ENCODE peak calls at places on chromosomes 5 and 9, in eight cellular contexts. T is GM12891, B is HepG2, S is HCT116, R is GM12892, Z is sigmoid colon, F is K562, L is SK-N-SH. P is an unnamed sample.

GRCh38 chr9:136122425-136123383 is 4.0 kb upstream of the TMEM250 start:
- DNase-seq in B (peak; percentile 32), S (no peak), T (peak; percentile 86), Z (peak; percentile 86), F (peak; percentile 83), L (peak; percentile 93), R (peak; percentile 85), P (peak; percentile 78)

GRCh38 chr5:138468966-138469539 is 3.8 kb downstream of the EGR1 start:
- DNase-seq in F (no peak), R (no peak), S (peak; percentile 78), Z (no peak), T (no peak), L (no peak), B (no peak), P (no peak)

GRCh38 chr9:81559741-81560140 is 129.6 kb downstream of the TLE1 start:
- DNase-seq in R (no peak), B (peak; percentile 63), F (no peak), L (no peak), S (peak; percentile 65), Z (no peak), T (no peak), P (no peak)

GRCh38 chr9:4857163-4857562 is 64.4 kb downstream of the RCL1 start:
- DNase-seq in Z (no peak), S (no peak), T (no peak), R (no peak), F (no peak), L (no peak), B (no peak), P (no peak)

GRCh38 chr9:126984969-126985368 is 70.4 kb downstream of the RALGPS1 start:
- DNase-seq in S (peak; percentile 26), L (no peak), Z (no peak), B (no peak), T (no peak), F (no peak), R (no peak), P (no peak)

GRCh38 chr5:101716941-101717340 is 579.1 kb downstream of the SLCO4C1 start:
- DNase-seq in L (peak; percentile 38), Z (no peak), B (no peak), T (no peak), F (no peak), S (no peak), R (no peak), P (no peak)

GRCh38 chr5:138639326-138639725 is 64.1 kb upstream of the HSPA9 start:
- DNase-seq in Z (no peak), S (no peak), L (no peak), T (no peak), F (no peak), B (no peak), R (no peak), P (no peak)

GRCh38 chr5:74866653-74867162 is 521 bp upstream of the FAM169A start:
- DNase-seq in F (no peak), Z (no peak), R (no peak), T (no peak), L (peak; percentile 72), B (peak; percentile 89), S (no peak), P (no peak)

GRCh38 chr9:130689937-130690700 is 3.5 kb upstream of the EXOSC2 start:
- DNase-seq in R (no peak), Z (peak; percentile 91), F (peak; percentile 84), B (peak; percentile 97), L (peak; percentile 72), S (peak; percentile 69), T (no peak), P (no peak)

GRCh38 chr9:32524558-32525461 is 1.2 kb downstream of the RIGI start:
- DNase-seq in R (no peak), Z (no peak), B (peak; percentile 18), L (no peak), T (no peak), S (no peak), F (no peak), P (peak; percentile 45)

GRCh38 chr5:175214152-175214551 is 229.8 kb downstream of the DRD1 start:
- DNase-seq in B (no peak), L (no peak), T (no peak), R (no peak), Z (no peak), F (no peak), S (peak; percentile 36), P (no peak)

GRCh38 chr9:131700076-131700475 is 39.8 kb downstream of the RAPGEF1 start:
- DNase-seq in T (no peak), L (no peak), R (no peak), Z (no peak), S (no peak), B (no peak), F (no peak), P (no peak)

GRCh38 chr5:151675225-151675955 is 11.3 kb downstream of the SPARC start:
- DNase-seq in R (no peak), Z (peak; percentile 41), B (no peak), L (no peak), S (no peak), F (no peak), T (no peak), P (no peak)

DNA sequence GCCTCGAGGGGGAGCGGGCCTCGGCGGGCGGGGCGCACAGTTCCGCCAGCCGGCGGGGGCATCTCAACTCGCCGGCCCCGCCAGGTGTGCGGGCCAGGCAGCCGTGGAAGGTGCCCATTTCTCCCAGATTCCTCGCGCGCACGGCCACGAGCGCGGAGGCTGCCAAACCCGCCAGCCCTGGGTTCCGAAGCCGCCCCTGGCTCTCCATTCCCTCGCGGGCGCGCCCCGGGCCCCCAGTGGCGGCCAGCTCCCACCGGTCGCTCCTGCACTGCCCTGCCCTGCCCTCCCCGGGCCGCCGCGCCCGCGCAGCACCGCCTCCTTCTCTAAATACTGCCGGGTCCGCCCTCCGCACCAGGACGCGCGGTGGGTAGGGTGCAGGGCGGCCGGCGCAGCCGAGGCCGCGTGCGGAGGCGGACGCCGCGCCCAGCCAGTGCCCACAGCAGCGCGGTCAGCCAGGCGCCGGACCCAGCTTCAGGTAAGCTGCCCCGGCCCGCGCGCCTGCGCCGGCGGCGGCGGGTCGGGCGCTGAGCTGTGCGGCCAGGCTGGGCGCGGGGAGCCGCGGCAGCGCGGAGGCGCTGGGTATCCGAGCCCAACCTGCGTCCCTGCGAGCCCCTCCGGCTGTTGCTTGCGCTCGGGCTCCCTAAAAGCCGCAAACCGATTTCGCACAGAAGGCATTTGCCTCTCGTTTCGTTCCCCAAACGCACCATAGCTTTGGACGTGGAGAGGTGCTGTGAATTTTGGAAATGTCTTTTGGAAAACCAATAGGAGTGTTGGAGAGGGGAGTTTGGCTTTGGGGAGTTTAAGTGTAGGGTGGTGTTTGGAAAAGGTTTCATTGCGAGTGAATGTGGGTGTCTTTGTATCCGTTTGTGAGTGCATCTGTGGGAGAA is at the start of gene TMEM171:
- DNase-seq in R (no peak), Z (no peak), B (no peak), S (peak; percentile 16), T (no peak), F (no peak), L (peak; percentile 81), P (peak; percentile 91)
- TF ChIP-seq POLR2AphosphoS5 in R (no peak), Z (no peak), B (no peak), S (peak; percentile 75), T (no peak), F (no peak), L (no peak), P (no peak)

GRCh38 chr5:172293054-172293744 is 9.6 kb upstream of the UBTD2 start:
- DNase-seq in T (peak; percentile 48), R (no peak), S (peak; percentile 63), L (peak; percentile 76), B (peak; percentile 80), F (peak; percentile 31), Z (peak; percentile 88), P (no peak)
- TF ChIP-seq POLR2AphosphoS5 in T (no peak), R (no peak), S (peak; percentile 13), L (no peak), B (no peak), F (no peak), Z (peak; percentile 25), P (no peak)

GRCh38 chr5:59757442-59757841 is 136.1 kb downstream of the PDE4D start:
- DNase-seq in Z (no peak), L (no peak), S (no peak), F (no peak), R (no peak), T (no peak), B (no peak), P (no peak)
- TF ChIP-seq POLR2AphosphoS5 in Z (no peak), L (no peak), S (no peak), F (no peak), R (no peak), T (no peak), B (no peak), P (no peak)

GRCh38 chr9:135006911-135007570 is 80.4 kb upstream of the OLFM1 start:
- DNase-seq in S (no peak), B (no peak), R (no peak), T (no peak), L (no peak), F (no peak), Z (no peak), P (no peak)
- TF ChIP-seq POLR2AphosphoS5 in S (no peak), B (no peak), R (no peak), T (no peak), L (no peak), F (no peak), Z (no peak), P (no peak)

GRCh38 chr5:149823350-149823749 is 93.2 kb downstream of the PPARGC1B start:
- DNase-seq in R (no peak), Z (no peak), S (no peak), T (no peak), F (no peak), L (no peak), B (no peak), P (no peak)

GRCh38 chr5:149818116-149818515 is 88.0 kb downstream of the PPARGC1B start:
- DNase-seq in L (no peak), T (no peak), S (no peak), Z (no peak), R (no peak), B (no peak), F (no peak), P (no peak)

GRCh38 chr5:149820012-149820411 is 89.9 kb downstream of the PPARGC1B start:
- DNase-seq in B (no peak), Z (no peak), L (no peak), F (no peak), T (no peak), R (no peak), S (no peak), P (no peak)

GRCh38 chr5:149822310-149822709 is 92.2 kb downstream of the PPARGC1B start:
- DNase-seq in S (no peak), R (no peak), F (no peak), B (no peak), T (no peak), L (no peak), Z (no peak), P (no peak)

GRCh38 chr5:149820536-149821503 is 90.7 kb downstream of the PPARGC1B start:
- DNase-seq in T (no peak), F (no peak), S (no peak), L (no peak), Z (no peak), B (no peak), R (no peak), P (no peak)
- TF ChIP-seq POLR2AphosphoS5 in T (no peak), F (no peak), S (no peak), L (no peak), Z (no peak), B (no peak), R (no peak), P (no peak)

P was measured in upper lobe of left lung.